ENCODE peak calls at places on chromosomes 6 and 20, in six cellular contexts. One of them, this sample, is unnamed.

GRCh38 chr6:34877259-34877658 is 10.6 kb downstream of the TAF11 start:
- DNase-seq in HCT116: no peak
- DNase-seq in H1: no peak
- DNase-seq in GM12878: no peak
- DNase-seq in K562: no peak
- DNase-seq in HepG2: no peak
- DNase-seq in this sample: no peak

GRCh38 chr6:30188541-30188940 is 24.7 kb downstream of the TRIM26 start:
- DNase-seq in HCT116: no peak
- DNase-seq in K562: no peak
- DNase-seq in H1: no peak
- DNase-seq in HepG2: no peak
- DNase-seq in GM12878: no peak
- DNase-seq in this sample: no peak

GRCh38 chr20:19327401-19327800 is 115.0 kb downstream of the SLC24A3 start:
- DNase-seq in HCT116: no peak
- DNase-seq in K562: no peak
- DNase-seq in GM12878: no peak
- DNase-seq in HepG2: no peak
- DNase-seq in H1: no peak
- DNase-seq in this sample: no peak

GRCh38 chr6:14053776-14054175 is 63.8 kb upstream of the CD83 start:
- DNase-seq in HepG2: no peak
- DNase-seq in H1: no peak
- DNase-seq in K562: no peak
- DNase-seq in HCT116: no peak
- DNase-seq in GM12878: no peak
- DNase-seq in this sample: no peak

GRCh38 chr20:10297684-10298240 is 79.1 kb downstream of the SNAP25 start:
- DNase-seq in K562: no peak
- DNase-seq in H1: no peak
- DNase-seq in GM12878: no peak
- DNase-seq in HCT116: no peak
- DNase-seq in HepG2: no peak
- DNase-seq in this sample: no peak

GRCh38 chr6:71619836-71620235 is 266.5 kb upstream of the RIMS1 start:
- DNase-seq in K562: no peak
- DNase-seq in GM12878: no peak
- DNase-seq in HepG2: no peak
- DNase-seq in H1: no peak
- DNase-seq in HCT116: no peak
- DNase-seq in this sample: no peak

GRCh38 chr20:36141310-36141709 is 13.2 kb upstream of the EPB41L1 start:
- DNase-seq in H1: no peak
- DNase-seq in GM12878: no peak
- DNase-seq in HepG2: no peak
- DNase-seq in HCT116: no peak
- DNase-seq in K562: no peak
- DNase-seq in this sample: no peak

GRCh38 chr6:51953246-51953645 is 134.2 kb downstream of the PKHD1 start:
- DNase-seq in GM12878: no peak
- DNase-seq in HepG2: no peak
- DNase-seq in HCT116: no peak
- DNase-seq in K562: no peak
- DNase-seq in H1: no peak
- DNase-seq in this sample: no peak

GRCh38 chr20:41049451-41049850 is 20.8 kb downstream of the TOP1 start:
- DNase-seq in HepG2: no peak
- DNase-seq in K562: no peak
- DNase-seq in HCT116: no peak
- DNase-seq in GM12878: no peak
- DNase-seq in H1: no peak
- DNase-seq in this sample: no peak

GRCh38 chr20:58549681-58550542 is 34.7 kb upstream of the APCDD1L start:
- DNase-seq in HCT116: no peak
- DNase-seq in K562: no peak
- DNase-seq in H1: no peak
- DNase-seq in HepG2: no peak
- DNase-seq in GM12878: no peak
- DNase-seq in this sample: no peak

GRCh38 chr6:28000351-28001045 is 43.5 kb downstream of the OR2B6 start:
- DNase-seq in GM12878: no peak
- DNase-seq in HCT116: no peak
- DNase-seq in H1: no peak
- DNase-seq in HepG2: no peak
- DNase-seq in K562: no peak
- DNase-seq in this sample: no peak

GRCh38 chr20:64238851-64239387 is 16.6 kb upstream of the PCMTD2 start:
- DNase-seq in HepG2: peak
- DNase-seq in HCT116: no peak
- DNase-seq in K562: no peak
- DNase-seq in H1: no peak
- DNase-seq in GM12878: peak
- DNase-seq in this sample: no peak

GRCh38 chr6:45483021-45483420 is 105.3 kb upstream of the SUPT3H start:
- DNase-seq in HepG2: no peak
- DNase-seq in HCT116: no peak
- DNase-seq in K562: no peak
- DNase-seq in H1: no peak
- DNase-seq in GM12878: no peak
- DNase-seq in this sample: no peak

GRCh38 chr6:129069006-129069405 is 186.1 kb downstream of the LAMA2 start:
- DNase-seq in GM12878: no peak
- DNase-seq in H1: no peak
- DNase-seq in HepG2: no peak
- DNase-seq in K562: no peak
- DNase-seq in HCT116: no peak
- DNase-seq in this sample: no peak

GRCh38 chr6:40482532-40482931 is 104.6 kb downstream of the LRFN2 start:
- DNase-seq in H1: no peak
- DNase-seq in GM12878: no peak
- DNase-seq in HepG2: no peak
- DNase-seq in K562: no peak
- DNase-seq in HCT116: no peak
- DNase-seq in this sample: no peak

GRCh38 chr6:133973109-133973971 is 20.3 kb downstream of the TBPL1 start:
- DNase-seq in K562: peak
- DNase-seq in HCT116: peak
- DNase-seq in GM12878: peak
- DNase-seq in HepG2: peak
- DNase-seq in H1: no peak
- DNase-seq in this sample: no peak

GRCh38 chr20:17995967-17996819 is 27.4 kb downstream of the MGME1 start:
- DNase-seq in GM12878: no peak
- DNase-seq in HepG2: peak
- DNase-seq in HCT116: peak
- DNase-seq in K562: peak
- DNase-seq in H1: no peak
- DNase-seq in this sample: peak

GRCh38 chr6:156710479-156710878 is 66.7 kb upstream of the ARID1B start:
- DNase-seq in HepG2: no peak
- DNase-seq in K562: no peak
- DNase-seq in HCT116: no peak
- DNase-seq in H1: no peak
- DNase-seq in GM12878: no peak
- DNase-seq in this sample: no peak

GRCh38 chr20:23363257-23363649 is 1.3 kb downstream of the GZF1 start:
- DNase-seq in H1: no peak
- DNase-seq in HCT116: no peak
- DNase-seq in K562: no peak
- DNase-seq in HepG2: no peak
- DNase-seq in GM12878: no peak
- DNase-seq in this sample: no peak

GRCh38 chr6:86937219-86938079 is at the start of gene HTR1E:
- DNase-seq in HCT116: peak
- DNase-seq in H1: no peak
- DNase-seq in K562: peak
- DNase-seq in GM12878: no peak
- DNase-seq in HepG2: peak
- DNase-seq in this sample: peak

GRCh38 chr6:146526192-146526591 is 17.4 kb upstream of the RAB32 start:
- DNase-seq in K562: no peak
- DNase-seq in H1: no peak
- DNase-seq in GM12878: no peak
- DNase-seq in HepG2: no peak
- DNase-seq in HCT116: no peak
- DNase-seq in this sample: no peak

GRCh38 chr20:8287328-8287727 is 155.3 kb downstream of the PLCB1 start:
- DNase-seq in H1: no peak
- DNase-seq in GM12878: no peak
- DNase-seq in HepG2: no peak
- DNase-seq in K562: no peak
- DNase-seq in HCT116: no peak
- DNase-seq in this sample: no peak

GRCh38 chr6:123030292-123030691 is 34.3 kb downstream of the CLVS2 start:
- DNase-seq in GM12878: no peak
- DNase-seq in K562: no peak
- DNase-seq in HepG2: no peak
- DNase-seq in HCT116: no peak
- DNase-seq in H1: no peak
- DNase-seq in this sample: no peak

DNA sequence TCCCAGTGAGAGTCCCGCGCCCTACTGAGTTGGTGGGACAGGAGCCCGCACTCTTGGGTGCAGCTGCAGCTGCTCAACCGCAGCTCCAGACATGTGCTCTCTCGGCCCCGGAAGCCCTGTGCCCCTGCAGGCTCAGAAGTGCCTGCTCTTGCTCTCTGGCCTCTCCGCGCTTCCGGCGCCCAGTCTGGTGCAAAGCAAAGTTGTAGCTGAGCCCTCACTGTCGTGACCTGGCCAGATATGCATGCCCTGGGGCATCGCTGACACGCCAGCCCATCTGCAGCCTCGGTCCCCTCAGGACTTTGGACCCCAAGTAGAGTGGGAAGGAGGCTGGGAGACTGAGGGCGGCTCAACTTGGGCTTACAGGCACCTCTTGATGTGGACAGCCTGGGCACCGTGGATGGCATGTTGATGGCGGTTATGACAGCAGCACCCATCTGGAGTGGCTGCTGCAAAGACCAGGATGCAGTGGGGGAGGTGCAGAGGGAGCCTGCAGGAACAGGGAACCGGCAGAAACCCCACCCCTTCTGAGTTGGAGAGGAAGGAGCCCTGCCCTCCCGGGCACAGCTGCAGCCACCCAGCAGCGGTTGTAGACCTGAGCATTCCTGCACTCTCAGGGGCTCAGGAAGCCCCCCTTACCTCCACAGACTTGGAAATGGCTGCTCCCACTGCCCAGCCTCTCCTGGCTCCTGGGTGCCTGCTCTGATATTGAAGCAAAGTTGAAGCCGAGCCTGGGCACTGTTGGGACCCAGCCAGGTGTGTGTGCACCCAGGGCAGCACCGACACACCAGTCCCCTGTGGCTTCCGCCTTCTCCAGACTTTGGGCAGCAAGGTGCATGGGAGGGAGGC is 462.6 kb downstream of the TBC1D32 start:
- DNase-seq in GM12878: no peak
- DNase-seq in HepG2: no peak
- DNase-seq in K562: no peak
- DNase-seq in HCT116: no peak
- DNase-seq in H1: no peak
- DNase-seq in this sample: no peak
- TF ChIP-seq ZNF274 in GM12878: no peak
- TF ChIP-seq ZNF274 in HepG2: no peak
- TF ChIP-seq ZNF274 in K562: no peak
- TF ChIP-seq ZNF274 in HCT116: no peak
- TF ChIP-seq ZNF274 in H1: no peak
- TF ChIP-seq ZNF274 in this sample: no peak

DNA sequence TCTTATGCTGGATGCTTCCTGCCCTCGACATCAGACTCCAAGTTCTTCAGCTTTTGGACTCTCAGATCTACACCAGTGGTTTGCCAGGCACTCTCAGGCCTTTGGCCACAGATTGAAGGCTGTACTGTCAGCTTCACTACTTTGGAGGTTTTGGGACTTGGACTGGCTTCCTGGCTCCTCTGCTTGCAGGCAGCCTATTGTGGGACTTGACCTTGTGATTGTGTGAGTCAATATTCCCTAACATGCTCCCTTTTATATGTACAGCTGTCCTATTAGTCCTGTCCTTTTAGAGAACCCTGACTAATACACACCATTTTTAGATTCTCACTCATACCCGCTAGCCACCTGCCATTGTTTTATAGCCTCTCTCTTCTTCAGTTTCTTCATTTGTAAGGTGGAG is 382.1 kb upstream of the TSHZ2 start:
- DNase-seq in HepG2: no peak
- DNase-seq in H1: no peak
- DNase-seq in GM12878: no peak
- DNase-seq in K562: no peak
- DNase-seq in HCT116: no peak
- DNase-seq in this sample: no peak
- TF ChIP-seq YY1 in HepG2: no peak
- TF ChIP-seq YY1 in H1: no peak
- TF ChIP-seq YY1 in GM12878: no peak
- TF ChIP-seq YY1 in K562: no peak
- TF ChIP-seq YY1 in HCT116: no peak
- TF ChIP-seq YY1 in this sample: no peak

DNA sequence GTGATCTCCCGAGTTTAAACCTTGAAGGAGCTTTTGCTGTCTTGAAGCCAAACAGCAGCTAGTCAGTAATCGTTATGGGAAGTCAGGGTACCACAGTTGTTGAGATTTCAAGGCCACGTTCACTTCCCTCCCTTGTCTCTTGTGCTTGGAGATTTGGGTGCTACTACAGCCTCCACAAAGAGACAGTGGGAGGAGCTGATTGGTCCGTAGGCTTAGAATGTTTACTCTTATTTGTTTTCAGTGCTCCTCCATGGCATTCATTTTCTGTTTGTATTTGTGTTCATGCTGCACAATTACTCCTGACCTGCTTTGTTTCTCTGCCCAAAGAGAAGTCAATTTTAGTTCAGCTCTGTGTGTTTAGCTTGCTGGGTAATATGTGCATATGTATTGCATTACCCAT is 147.8 kb downstream of the PRL start:
- DNase-seq in HCT116: no peak
- DNase-seq in K562: no peak
- DNase-seq in H1: no peak
- DNase-seq in GM12878: no peak
- DNase-seq in HepG2: no peak
- DNase-seq in this sample: no peak
- TF ChIP-seq ZNF274 in HCT116: no peak
- TF ChIP-seq ZNF274 in K562: no peak
- TF ChIP-seq ZNF274 in H1: no peak
- TF ChIP-seq ZNF274 in GM12878: no peak
- TF ChIP-seq ZNF274 in HepG2: no peak
- TF ChIP-seq ZNF274 in this sample: no peak

GRCh38 chr6:119612871-119613515 is 263.4 kb upstream of the MAN1A1 start:
- DNase-seq in H1: no peak
- DNase-seq in HCT116: no peak
- DNase-seq in GM12878: no peak
- DNase-seq in HepG2: no peak
- DNase-seq in K562: no peak
- DNase-seq in this sample: no peak

GRCh38 chr6:119612176-119612870 is 262.8 kb upstream of the MAN1A1 start:
- DNase-seq in GM12878: no peak
- DNase-seq in K562: no peak
- DNase-seq in HCT116: no peak
- DNase-seq in H1: no peak
- DNase-seq in HepG2: peak
- DNase-seq in this sample: no peak

GRCh38 chr6:119609865-119610264 is 260.3 kb upstream of the MAN1A1 start:
- DNase-seq in HepG2: no peak
- DNase-seq in HCT116: no peak
- DNase-seq in H1: no peak
- DNase-seq in GM12878: no peak
- DNase-seq in K562: no peak
- DNase-seq in this sample: no peak

GRCh38 chr6:119610265-119610664 is 260.7 kb upstream of the MAN1A1 start:
- DNase-seq in GM12878: no peak
- DNase-seq in H1: no peak
- DNase-seq in HCT116: no peak
- DNase-seq in K562: no peak
- DNase-seq in HepG2: no peak
- DNase-seq in this sample: no peak

GRCh38 chr6:119614138-119614537 is 264.6 kb upstream of the MAN1A1 start:
- DNase-seq in HCT116: no peak
- DNase-seq in K562: no peak
- DNase-seq in H1: no peak
- DNase-seq in HepG2: no peak
- DNase-seq in GM12878: no peak
- DNase-seq in this sample: no peak
- TF ChIP-seq YY1 in HCT116: no peak
- TF ChIP-seq YY1 in K562: no peak
- TF ChIP-seq YY1 in H1: no peak
- TF ChIP-seq YY1 in HepG2: no peak
- TF ChIP-seq YY1 in GM12878: no peak
- TF ChIP-seq YY1 in this sample: no peak

This sample was measured in NT2/D1.